ENCODE peak calls at places on chromosomes 13 and 19, in six cellular contexts. One of them, this sample, is unnamed. For H3K4me1, the result is how much of the 10 kb centered on the place peaks cover.

GRCh38 chr13:96984061-96984508 is 10.2 kb downstream of the OXGR1 start:
- DNase-seq in pancreas: peak
- DNase-seq in HCT116: no peak
- DNase-seq in tibial nerve: peak
- DNase-seq in tibial artery: no peak
- DNase-seq in GM23338: peak
- DNase-seq in this sample: peak

GRCh38 chr19:53991224-53992113 is at the start of gene CACNG6:
- DNase-seq in pancreas: peak
- DNase-seq in HCT116: no peak
- DNase-seq in tibial nerve: no peak
- DNase-seq in tibial artery: no peak
- DNase-seq in GM23338: peak
- DNase-seq in this sample: peak

GRCh38 chr19:46731584-46731983 is 14.3 kb upstream of the FKRP start:
- DNase-seq in pancreas: no peak
- DNase-seq in HCT116: no peak
- DNase-seq in tibial nerve: no peak
- DNase-seq in tibial artery: no peak
- DNase-seq in GM23338: no peak
- DNase-seq in this sample: no peak

GRCh38 chr19:3695124-3695733 is 5.0 kb downstream of the PIP5K1C start:
- DNase-seq in pancreas: no peak
- DNase-seq in HCT116: no peak
- DNase-seq in tibial nerve: no peak
- DNase-seq in tibial artery: no peak
- DNase-seq in GM23338: no peak
- DNase-seq in this sample: no peak

GRCh38 chr19:28972144-28972543 is 240.8 kb downstream of the UQCRFS1 start:
- DNase-seq in pancreas: no peak
- DNase-seq in HCT116: no peak
- DNase-seq in tibial nerve: no peak
- DNase-seq in tibial artery: no peak
- DNase-seq in GM23338: no peak
- DNase-seq in this sample: no peak

GRCh38 chr13:49641810-49642291 is 13.5 kb downstream of the ARL11 start:
- DNase-seq in pancreas: no peak
- DNase-seq in HCT116: no peak
- DNase-seq in tibial nerve: peak
- DNase-seq in tibial artery: peak
- DNase-seq in GM23338: no peak
- DNase-seq in this sample: peak

GRCh38 chr13:51913421-51914136 is 51.8 kb downstream of the CCDC70 start:
- DNase-seq in pancreas: no peak
- DNase-seq in HCT116: no peak
- DNase-seq in tibial nerve: no peak
- DNase-seq in tibial artery: no peak
- DNase-seq in GM23338: peak
- DNase-seq in this sample: no peak

GRCh38 chr13:97231118-97231831 is 9.1 kb downstream of the MBNL2 start:
- DNase-seq in pancreas: no peak
- DNase-seq in HCT116: no peak
- DNase-seq in tibial nerve: no peak
- DNase-seq in tibial artery: no peak
- DNase-seq in GM23338: no peak
- DNase-seq in this sample: no peak

GRCh38 chr19:46043519-46043918 is 2.7 kb upstream of the IGFL4 start:
- DNase-seq in pancreas: no peak
- DNase-seq in HCT116: no peak
- DNase-seq in tibial nerve: no peak
- DNase-seq in tibial artery: no peak
- DNase-seq in GM23338: no peak
- DNase-seq in this sample: no peak

GRCh38 chr19:50480281-50481111 is 3.8 kb upstream of the GARIN5A start:
- DNase-seq in pancreas: peak
- DNase-seq in HCT116: no peak
- DNase-seq in tibial nerve: no peak
- DNase-seq in tibial artery: no peak
- DNase-seq in GM23338: no peak
- DNase-seq in this sample: no peak

GRCh38 chr19:46328079-46328478 is 18.8 kb upstream of the PPP5C start:
- DNase-seq in pancreas: no peak
- DNase-seq in HCT116: no peak
- DNase-seq in tibial nerve: no peak
- DNase-seq in tibial artery: no peak
- DNase-seq in GM23338: no peak
- DNase-seq in this sample: no peak

GRCh38 chr13:30690282-30691188 is 44.8 kb upstream of the ALOX5AP start:
- DNase-seq in pancreas: no peak
- DNase-seq in HCT116: no peak
- DNase-seq in tibial nerve: peak
- DNase-seq in tibial artery: peak
- DNase-seq in GM23338: no peak
- DNase-seq in this sample: peak

GRCh38 chr13:56299650-56300049 is 841.1 kb upstream of the PRR20A start:
- DNase-seq in pancreas: no peak
- DNase-seq in HCT116: no peak
- DNase-seq in tibial nerve: no peak
- DNase-seq in tibial artery: no peak
- DNase-seq in GM23338: no peak
- DNase-seq in this sample: no peak

GRCh38 chr13:108322206-108322824 is 52.8 kb downstream of the TNFSF13B start:
- DNase-seq in pancreas: no peak
- DNase-seq in HCT116: peak
- DNase-seq in tibial nerve: no peak
- DNase-seq in tibial artery: no peak
- DNase-seq in GM23338: peak
- DNase-seq in this sample: no peak

GRCh38 chr13:69109891-69110525 is 997.6 kb upstream of the ATXN8OS start:
- DNase-seq in pancreas: no peak
- DNase-seq in HCT116: no peak
- DNase-seq in tibial nerve: no peak
- DNase-seq in tibial artery: no peak
- DNase-seq in GM23338: peak
- DNase-seq in this sample: no peak

GRCh38 chr13:57557979-57558529 is 73.5 kb upstream of the PCDH17 start:
- DNase-seq in pancreas: no peak
- DNase-seq in HCT116: no peak
- DNase-seq in tibial nerve: no peak
- DNase-seq in tibial artery: no peak
- DNase-seq in GM23338: peak
- DNase-seq in this sample: no peak

GRCh38 chr19:38291855-38292254 is 12.2 kb upstream of the C19orf33 start:
- DNase-seq in pancreas: no peak
- DNase-seq in HCT116: no peak
- DNase-seq in tibial nerve: no peak
- DNase-seq in tibial artery: no peak
- DNase-seq in GM23338: no peak
- DNase-seq in this sample: no peak

GRCh38 chr13:40589285-40590109 is 76.9 kb downstream of the FOXO1 start:
- DNase-seq in pancreas: no peak
- DNase-seq in HCT116: no peak
- DNase-seq in tibial nerve: peak
- DNase-seq in tibial artery: no peak
- DNase-seq in GM23338: no peak
- DNase-seq in this sample: no peak

GRCh38 chr13:113635048-113635420 is 23.0 kb downstream of the ATP4B start:
- DNase-seq in pancreas: peak
- DNase-seq in HCT116: no peak
- DNase-seq in tibial nerve: no peak
- DNase-seq in tibial artery: no peak
- DNase-seq in GM23338: no peak
- DNase-seq in this sample: no peak

GRCh38 chr13:112700291-112701060 is 10.6 kb downstream of the ATP11A start:
- DNase-seq in pancreas: no peak
- DNase-seq in HCT116: no peak
- DNase-seq in tibial nerve: no peak
- DNase-seq in tibial artery: peak
- DNase-seq in GM23338: no peak
- DNase-seq in this sample: no peak

GRCh38 chr19:56873493-56873892 is 33.0 kb upstream of the PEG3 start:
- DNase-seq in pancreas: no peak
- DNase-seq in HCT116: no peak
- DNase-seq in tibial nerve: no peak
- DNase-seq in tibial artery: no peak
- DNase-seq in GM23338: no peak
- DNase-seq in this sample: no peak

GRCh38 chr13:110546389-110546788 is 15.1 kb downstream of the RAB20 start:
- DNase-seq in pancreas: no peak
- DNase-seq in HCT116: no peak
- DNase-seq in tibial nerve: no peak
- DNase-seq in tibial artery: no peak
- DNase-seq in GM23338: no peak
- DNase-seq in this sample: no peak

GRCh38 chr19:9187191-9187590 is 8.4 kb downstream of the OR7D2 start:
- DNase-seq in pancreas: no peak
- DNase-seq in HCT116: no peak
- DNase-seq in tibial nerve: no peak
- DNase-seq in tibial artery: no peak
- DNase-seq in GM23338: no peak
- DNase-seq in this sample: no peak

GRCh38 chr19:53432088-53432661 is 391 bp downstream of the ZNF761 start:
- DNase-seq in pancreas: peak
- DNase-seq in HCT116: no peak
- DNase-seq in tibial nerve: no peak
- DNase-seq in tibial artery: no peak
- DNase-seq in GM23338: peak
- DNase-seq in this sample: peak

GRCh38 chr13:38763446-38764381 is 76.8 kb downstream of the FREM2 start:
- DNase-seq in pancreas: no peak
- DNase-seq in HCT116: no peak
- DNase-seq in tibial nerve: no peak
- DNase-seq in tibial artery: no peak
- DNase-seq in GM23338: peak
- DNase-seq in this sample: no peak

GRCh38 chr13:44117351-44117750 is 237.6 kb downstream of the LACC1 start:
- DNase-seq in pancreas: no peak
- DNase-seq in HCT116: no peak
- DNase-seq in tibial nerve: no peak
- DNase-seq in tibial artery: no peak
- DNase-seq in GM23338: peak
- DNase-seq in this sample: no peak

GRCh38 chr19:54638683-54639082 is 8.4 kb downstream of the LILRB1 start:
- DNase-seq in pancreas: no peak
- DNase-seq in HCT116: no peak
- DNase-seq in tibial nerve: no peak
- DNase-seq in tibial artery: no peak
- DNase-seq in GM23338: no peak
- DNase-seq in this sample: no peak

GRCh38 chr19:45848922-45849321 is 14.0 kb downstream of the SYMPK start:
- DNase-seq in pancreas: no peak
- DNase-seq in HCT116: no peak
- DNase-seq in tibial nerve: no peak
- DNase-seq in tibial artery: no peak
- DNase-seq in GM23338: peak
- DNase-seq in this sample: no peak

GRCh38 chr13:65264066-65264465 is 1966.1 kb downstream of the PCDH9 start:
- DNase-seq in pancreas: no peak
- DNase-seq in HCT116: no peak
- DNase-seq in tibial nerve: no peak
- DNase-seq in tibial artery: no peak
- DNase-seq in GM23338: no peak
- DNase-seq in this sample: no peak

GRCh38 chr19:12847159-12848139 is 9.1 kb downstream of the MAST1 start:
- DNase-seq in pancreas: peak
- DNase-seq in HCT116: no peak
- DNase-seq in tibial nerve: peak
- DNase-seq in tibial artery: peak
- DNase-seq in GM23338: peak
- DNase-seq in this sample: peak
- H3K4me3 ChIP-seq in pancreas: no peak
- H3K4me3 ChIP-seq in HCT116: no peak
- H3K4me3 ChIP-seq in tibial nerve: no peak
- H3K4me3 ChIP-seq in tibial artery: no peak
- H3K4me3 ChIP-seq in GM23338: peak
- H3K4me3 ChIP-seq in this sample: no peak

GRCh38 chr13:98966019-98966418 is 11.8 kb downstream of the DOCK9 start:
- DNase-seq in pancreas: no peak
- DNase-seq in HCT116: no peak
- DNase-seq in tibial nerve: no peak
- DNase-seq in tibial artery: no peak
- DNase-seq in GM23338: no peak
- DNase-seq in this sample: no peak
- H3K4me1 ChIP-seq in pancreas: under half
- H3K4me1 ChIP-seq in HCT116: under half
- H3K4me1 ChIP-seq in tibial nerve: half or more
- H3K4me1 ChIP-seq in tibial artery: under half
- H3K4me1 ChIP-seq in GM23338: under half
- H3K4me1 ChIP-seq in this sample: under half

GRCh38 chr13:36088001-36088400 is 43.2 kb downstream of the DCLK1 start:
- DNase-seq in pancreas: no peak
- DNase-seq in HCT116: no peak
- DNase-seq in tibial nerve: no peak
- DNase-seq in tibial artery: no peak
- DNase-seq in GM23338: no peak
- DNase-seq in this sample: no peak
- TF ChIP-seq CTCF in pancreas: no peak
- TF ChIP-seq CTCF in HCT116: no peak
- TF ChIP-seq CTCF in tibial nerve: no peak
- TF ChIP-seq CTCF in tibial artery: no peak
- TF ChIP-seq CTCF in GM23338: no peak
- TF ChIP-seq CTCF in this sample: no peak

GRCh38 chr13:28557725-28558124 is 62.8 kb upstream of the FLT1 start:
- DNase-seq in pancreas: no peak
- DNase-seq in HCT116: no peak
- DNase-seq in tibial nerve: no peak
- DNase-seq in tibial artery: no peak
- DNase-seq in GM23338: no peak
- DNase-seq in this sample: no peak

GRCh38 chr13:28560612-28561011 is 65.7 kb upstream of the FLT1 start:
- DNase-seq in pancreas: no peak
- DNase-seq in HCT116: no peak
- DNase-seq in tibial nerve: no peak
- DNase-seq in tibial artery: no peak
- DNase-seq in GM23338: no peak
- DNase-seq in this sample: no peak

GRCh38 chr13:28559636-28560259 is 64.8 kb upstream of the FLT1 start:
- DNase-seq in pancreas: no peak
- DNase-seq in HCT116: no peak
- DNase-seq in tibial nerve: no peak
- DNase-seq in tibial artery: no peak
- DNase-seq in GM23338: no peak
- DNase-seq in this sample: no peak

GRCh38 chr13:28558126-28558525 is 63.2 kb upstream of the FLT1 start:
- DNase-seq in pancreas: no peak
- DNase-seq in HCT116: no peak
- DNase-seq in tibial nerve: no peak
- DNase-seq in tibial artery: no peak
- DNase-seq in GM23338: no peak
- DNase-seq in this sample: no peak

DNA sequence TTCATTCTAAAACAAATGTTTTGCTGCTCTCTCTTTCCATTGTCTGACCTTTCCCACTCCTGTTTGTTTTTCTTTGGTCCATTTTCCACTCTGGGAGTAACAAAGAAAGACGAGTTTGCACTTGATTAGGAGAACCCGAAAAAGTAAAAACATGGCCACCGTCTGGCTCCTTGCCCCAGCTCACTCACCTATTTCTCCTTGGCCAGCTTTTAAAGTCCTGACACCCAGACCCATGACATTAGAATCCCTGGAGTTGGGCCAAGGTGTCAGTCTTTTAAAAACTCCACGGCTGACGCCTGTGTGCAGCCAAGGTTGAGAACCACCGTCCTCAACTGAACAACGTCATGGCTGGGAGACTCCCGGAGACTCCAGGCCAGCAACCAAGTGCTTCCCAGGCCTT is 63.6 kb upstream of the FLT1 start:
- DNase-seq in pancreas: no peak
- DNase-seq in HCT116: no peak
- DNase-seq in tibial nerve: no peak
- DNase-seq in tibial artery: no peak
- DNase-seq in GM23338: no peak
- DNase-seq in this sample: no peak
- H3K4me3 ChIP-seq in pancreas: no peak
- H3K4me3 ChIP-seq in HCT116: no peak
- H3K4me3 ChIP-seq in tibial nerve: no peak
- H3K4me3 ChIP-seq in tibial artery: no peak
- H3K4me3 ChIP-seq in GM23338: no peak
- H3K4me3 ChIP-seq in this sample: no peak

This sample was measured in lung.